ENCODE peak calls at places on chromosomes 12 and 14, in seven cellular contexts. R, N, A, W, S, D and Q are unnamed samples.

GRCh38 chr12:116592116-116592637 is 33.0 kb downstream of the MAP1LC3B2 start:
- DNase-seq in R (no peak), N (peak; percentile 68), A (peak; percentile 72), W (no peak), S (peak; percentile 81), D (no peak), Q (no peak)

GRCh38 chr12:11513288-11513687 is 117.9 kb upstream of the PRB2 start:
- DNase-seq in R (no peak), N (peak; percentile 7), A (no peak), W (no peak), S (no peak), D (no peak), Q (no peak)

GRCh38 chr14:33026850-33027420 is 88.3 kb downstream of the NPAS3 start:
- DNase-seq in R (no peak), N (peak; percentile 33), A (no peak), W (no peak), S (no peak), D (peak; percentile 15), Q (no peak)

GRCh38 chr12:16385779-16386646 is 38.6 kb downstream of the MGST1 start:
- DNase-seq in R (peak; percentile 18), N (peak; percentile 29), A (peak; percentile 49), W (no peak), S (peak; percentile 20), D (peak; percentile 84), Q (peak; percentile 60)

GRCh38 chr14:55718551-55718950 is 138.5 kb downstream of the KTN1 start:
- DNase-seq in R (no peak), N (no peak), A (no peak), W (no peak), S (no peak), D (no peak), Q (no peak)

GRCh38 chr12:52246720-52247621 is 13.9 kb downstream of the KRT7 start:
- DNase-seq in R (no peak), N (no peak), A (no peak), W (no peak), S (peak; percentile 67), D (no peak), Q (no peak)

GRCh38 chr14:69685217-69685616 is 73.8 kb downstream of the SUSD6 start:
- DNase-seq in R (peak; percentile 56), N (no peak), A (no peak), W (no peak), S (no peak), D (no peak), Q (peak; percentile 39)

GRCh38 chr14:61178226-61179060 is 102.7 kb downstream of the TMEM30B start:
- DNase-seq in R (peak; percentile 72), N (peak; percentile 86), A (no peak), W (no peak), S (peak; percentile 53), D (peak; percentile 96), Q (peak; percentile 98)

GRCh38 chr14:37434867-37435266 is 160.2 kb downstream of the FOXA1 start:
- DNase-seq in R (no peak), N (no peak), A (no peak), W (no peak), S (no peak), D (no peak), Q (no peak)

GRCh38 chr12:106634206-106634605 is 51.4 kb downstream of the RFX4 start:
- DNase-seq in R (no peak), N (no peak), A (no peak), W (no peak), S (no peak), D (no peak), Q (no peak)

GRCh38 chr12:2244013-2244861 is 191.4 kb downstream of the CACNA1C start:
- DNase-seq in R (no peak), N (peak; percentile 92), A (no peak), W (no peak), S (no peak), D (peak; percentile 88), Q (peak; percentile 94)

GRCh38 chr14:91375748-91376452 is 41.7 kb downstream of the CCDC88C start:
- DNase-seq in R (no peak), N (no peak), A (no peak), W (no peak), S (no peak), D (no peak), Q (no peak)

GRCh38 chr14:54116972-54117371 is 160.3 kb upstream of the BMP4 start:
- DNase-seq in R (no peak), N (peak; percentile 33), A (no peak), W (no peak), S (no peak), D (no peak), Q (no peak)

GRCh38 chr14:54175298-54175942 is 218.8 kb upstream of the BMP4 start:
- DNase-seq in R (peak; percentile 20), N (peak; percentile 93), A (peak; percentile 75), W (peak; percentile 17), S (peak; percentile 34), D (peak; percentile 83), Q (peak; percentile 84)

GRCh38 chr12:118436986-118437385 is 60.6 kb downstream of the SUDS3 start:
- DNase-seq in R (no peak), N (peak; percentile 19), A (no peak), W (no peak), S (no peak), D (no peak), Q (no peak)

GRCh38 chr12:13258717-13259119 is 62.2 kb downstream of the EMP1 start:
- DNase-seq in R (no peak), N (no peak), A (no peak), W (no peak), S (no peak), D (no peak), Q (no peak)

GRCh38 chr12:88578821-88579518 is 1.3 kb downstream of the KITLG start:
- DNase-seq in R (no peak), N (peak; percentile 48), A (peak; percentile 53), W (no peak), S (no peak), D (no peak), Q (peak; percentile 49)

GRCh38 chr12:110658882-110659281 is 30.0 kb downstream of the HVCN1 start:
- DNase-seq in R (no peak), N (no peak), A (no peak), W (no peak), S (no peak), D (no peak), Q (no peak)

GRCh38 chr12:62217466-62218194 is 42.6 kb upstream of the USP15 start:
- DNase-seq in R (no peak), N (no peak), A (no peak), W (no peak), S (no peak), D (no peak), Q (no peak)

GRCh38 chr14:23610090-23610814 is 25.9 kb upstream of the DHRS2 start:
- DNase-seq in R (no peak), N (no peak), A (no peak), W (no peak), S (no peak), D (no peak), Q (no peak)

GRCh38 chr12:7989827-7990491 is 42.6 kb upstream of the FOXJ2 start:
- DNase-seq in R (no peak), N (no peak), A (peak; percentile 74), W (peak; percentile 25), S (no peak), D (no peak), Q (peak; percentile 61)

GRCh38 chr12:81080431-81080983 is 2.6 kb downstream of the ACSS3 start:
- DNase-seq in R (no peak), N (no peak), A (no peak), W (no peak), S (no peak), D (peak; percentile 73), Q (no peak)

GRCh38 chr14:47536341-47536740 is 139.1 kb downstream of the MDGA2 start:
- DNase-seq in R (no peak), N (no peak), A (no peak), W (no peak), S (no peak), D (no peak), Q (no peak)

GRCh38 chr12:111636209-111636928 is 37.3 kb upstream of the ATXN2 start:
- DNase-seq in R (no peak), N (peak; percentile 95), A (peak; percentile 36), W (peak; percentile 5), S (peak; percentile 62), D (peak; percentile 80), Q (no peak)

DNA sequence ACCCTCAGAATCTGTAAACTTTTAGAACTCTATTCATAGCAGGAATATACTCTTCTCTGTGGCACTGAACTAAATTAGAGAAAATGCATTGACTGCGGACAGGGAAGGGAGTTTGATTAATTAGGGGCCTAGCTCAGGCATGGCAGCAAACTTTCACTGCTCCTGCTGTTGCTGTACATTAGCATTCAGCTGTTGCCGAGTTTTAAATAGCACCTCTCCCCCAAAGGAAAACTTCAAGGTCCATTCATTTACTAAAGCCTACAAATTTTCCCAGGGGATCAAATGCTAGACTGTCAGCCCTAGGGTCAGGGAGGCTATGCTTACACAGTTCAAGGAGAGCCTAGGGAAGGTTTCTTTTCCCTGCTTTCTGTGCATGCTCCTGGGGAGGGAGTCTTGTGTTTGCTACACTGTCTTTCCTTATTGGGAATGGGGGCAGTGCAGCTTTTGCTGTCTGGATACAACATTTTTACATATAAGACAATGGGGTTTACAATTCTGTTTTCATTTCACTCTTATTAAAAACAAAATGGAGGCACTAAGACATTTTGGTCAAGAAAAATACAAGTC is 60.0 kb upstream of the GZMB start:
- DNase-seq in R (no peak), N (no peak), A (no peak), W (no peak), S (no peak), D (no peak), Q (no peak)
- H3K4me1 ChIP-seq in R (no peaks in the 10 kb centered on the region), N (peaks cover 13% of the 10 kb centered on the region), A (no peaks in the 10 kb centered on the region), W (no peaks in the 10 kb centered on the region), S (no peaks in the 10 kb centered on the region), D (no peaks in the 10 kb centered on the region), Q (peaks cover 2% of the 10 kb centered on the region)

GRCh38 chr14:94386085-94387031 is 2.0 kb downstream of the SERPINA1 start:
- DNase-seq in R (no peak), N (no peak), A (no peak), W (no peak), S (no peak), D (no peak), Q (no peak)
- H3K4me3 ChIP-seq in R (no peak overlapping the region), N (no peak overlapping the region), A (no peak overlapping the region), W (no peak overlapping the region), S (no peak overlapping the region), D (no peak overlapping the region), Q (no peak overlapping the region)

DNA sequence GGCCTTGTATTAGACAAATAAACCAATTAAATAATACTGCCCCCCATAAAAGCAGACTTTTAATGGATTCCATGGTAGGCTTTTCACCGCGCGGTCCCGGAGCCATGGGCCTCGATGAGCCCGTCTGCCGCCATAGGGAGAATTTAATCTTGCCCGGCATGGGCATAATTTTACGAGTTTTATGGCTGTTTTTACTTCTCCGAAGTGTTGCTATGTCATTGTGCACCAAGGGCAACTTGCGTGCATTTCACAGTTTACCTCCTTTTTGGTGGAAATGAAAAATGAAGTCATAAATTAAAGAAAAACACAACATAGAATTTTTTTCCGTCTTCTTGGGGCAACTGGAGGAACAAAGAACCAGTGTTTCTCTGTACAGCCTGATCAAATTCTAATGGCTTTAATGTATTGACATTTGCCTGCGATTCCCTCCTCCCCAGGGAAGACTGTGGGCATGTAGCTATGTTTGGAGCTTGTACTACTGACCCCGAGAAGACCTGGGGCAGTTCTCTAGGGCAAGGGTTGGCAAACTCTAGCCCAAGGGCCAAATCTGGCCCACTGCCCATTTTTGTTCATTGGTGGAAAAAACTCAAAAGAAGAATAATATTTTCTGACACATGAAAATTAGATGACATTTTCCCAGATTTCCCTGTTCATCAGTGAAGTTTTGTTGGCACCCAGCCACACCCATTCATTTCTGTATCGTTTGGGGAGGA is 142.7 kb downstream of the CHST11 start:
- DNase-seq in R (no peak), N (no peak), A (no peak), W (no peak), S (no peak), D (no peak), Q (no peak)
- H3K4me1 ChIP-seq in R (peaks cover 7% of the 10 kb centered on the region), N (peaks cover 54% of the 10 kb centered on the region), A (peaks cover 3% of the 10 kb centered on the region), W (peaks cover 6% of the 10 kb centered on the region), S (no peaks in the 10 kb centered on the region), D (peaks cover 20% of the 10 kb centered on the region), Q (peaks cover 7% of the 10 kb centered on the region)

GRCh38 chr12:76259660-76260389 is 88.4 kb downstream of the BBS10 start:
- DNase-seq in R (no peak), N (peak; percentile 81), A (no peak), W (no peak), S (peak; percentile 55), D (peak; percentile 97), Q (peak; percentile 85)
- H3K4me3 ChIP-seq in R (no peak overlapping the region), N (peak overlapping the region; percentile 73), A (no peak overlapping the region), W (no peak overlapping the region), S (no peak overlapping the region), D (peak overlapping the region; percentile 49), Q (peak overlapping the region; percentile 45)